ENCODE peak calls at places on chromosome 1, in ten cellular contexts. M is T47D, R is GF-D8, U is K562, W is cardiac muscle cell, C is iris pigment epithelial cell, L is endothelial cell, F is endothelial cell of umbilical vein, K is transverse colon, D is NCI-H2081 treated with DMSO at 0.1 percent for 48 hours. S is an unnamed sample.
A peak's percentile ranks its signal among the peaks of the same experiment; 100 is the strongest.

GRCh38 chr1:66542811-66543767 is 9.1 kb downstream of the SGIP1 start:
- DNase-seq in M (peak; percentile 52), R (no peak), U (no peak), W (peak; percentile 49), C (peak; percentile 95), L (no peak), F (peak; percentile 97), K (peak; percentile 74), D (peak; percentile 94), S (peak; percentile 32)

GRCh38 chr1:185449378-185450101 is 132.5 kb upstream of the IVNS1ABP start:
- DNase-seq in M (no peak), R (no peak), U (no peak), W (no peak), C (no peak), L (no peak), F (no peak), K (no peak), D (no peak), S (no peak)

GRCh38 chr1:155858805-155859233 is 548 bp upstream of the SYT11 start:
- DNase-seq in M (no peak), R (peak; percentile 79), U (no peak), W (peak; percentile 68), C (peak; percentile 68), L (no peak), F (no peak), K (peak; percentile 16), D (no peak), S (no peak)

GRCh38 chr1:243731301-243731891 is 118.6 kb downstream of the AKT3 start:
- DNase-seq in M (no peak), R (no peak), U (no peak), W (peak; percentile 86), C (peak; percentile 96), L (no peak), F (peak; percentile 32), K (no peak), D (no peak), S (no peak)

GRCh38 chr1:224651188-224651587 is 35.1 kb downstream of the CNIH3 start:
- DNase-seq in M (no peak), R (no peak), U (no peak), W (no peak), C (no peak), L (no peak), F (no peak), K (no peak), D (no peak), S (no peak)

GRCh38 chr1:66239834-66240233 is 294.1 kb upstream of the SGIP1 start:
- DNase-seq in M (no peak), R (no peak), U (peak; percentile 9), W (no peak), C (no peak), L (no peak), F (no peak), K (no peak), D (no peak), S (no peak)

GRCh38 chr1:179126338-179127060 is 44.6 kb downstream of the TOR3A start:
- DNase-seq in M (no peak), R (no peak), U (no peak), W (no peak), C (peak; percentile 60), L (no peak), F (peak; percentile 63), K (no peak), D (no peak), S (no peak)

GRCh38 chr1:24541711-24542346 is 14.1 kb upstream of the NCMAP start:
- DNase-seq in M (peak; percentile 52), R (no peak), U (peak; percentile 40), W (no peak), C (no peak), L (peak; percentile 37), F (no peak), K (peak; percentile 56), D (no peak), S (no peak)

GRCh38 chr1:228280961-228281591 is 73.2 kb downstream of the OBSCN start:
- DNase-seq in M (no peak), R (no peak), U (no peak), W (no peak), C (no peak), L (no peak), F (no peak), K (peak; percentile 5), D (no peak), S (no peak)

GRCh38 chr1:243882276-243882675 is 32.2 kb upstream of the AKT3 start:
- DNase-seq in M (no peak), R (no peak), U (no peak), W (peak; percentile 27), C (peak; percentile 78), L (no peak), F (no peak), K (no peak), D (no peak), S (no peak)

GRCh38 chr1:208089971-208090755 is 154.0 kb downstream of the PLXNA2 start:
- DNase-seq in M (peak; percentile 54), R (no peak), U (no peak), W (peak; percentile 38), C (peak; percentile 56), L (no peak), F (no peak), K (no peak), D (no peak), S (no peak)

GRCh38 chr1:243233908-243234307 is 21.2 kb downstream of the CEP170 start:
- DNase-seq in M (no peak), R (no peak), U (no peak), W (peak; percentile 79), C (peak; percentile 88), L (no peak), F (peak; percentile 38), K (no peak), D (no peak), S (no peak)